ENCODE peak calls at places on chromosomes 4 and X, in seven cellular contexts. One of them, this sample, is unnamed.

GRCh38 chrX:77749695-77750094 is 36.3 kb downstream of the ATRX start:
- DNase-seq in stimulated activated CD4-positive, alpha-beta T cell treated with anti-CD3 and anti-CD28 coated beads, Interleukin-12 subunit alpha, Interleukin-12 subunit beta, amount 100 ng/mL, for 4 hours: no peak
- DNase-seq in NCI-H1105: no peak
- DNase-seq in NCI-H187 treated with DMSO at 0.1 percent for 48 hours: no peak
- DNase-seq in stomach: no peak
- DNase-seq in NCI-H1092: no peak
- DNase-seq in fibroblast of the conjunctiva: peak
- DNase-seq in this sample: no peak

GRCh38 chrX:43277879-43278278 is 378.2 kb upstream of the MAOA start:
- DNase-seq in NCI-H1092: no peak
- DNase-seq in NCI-H187 treated with DMSO at 0.1 percent for 48 hours: no peak
- DNase-seq in stimulated activated CD4-positive, alpha-beta T cell treated with anti-CD3 and anti-CD28 coated beads, Interleukin-12 subunit alpha, Interleukin-12 subunit beta, amount 100 ng/mL, for 4 hours: no peak
- DNase-seq in NCI-H1105: no peak
- DNase-seq in fibroblast of the conjunctiva: no peak
- DNase-seq in stomach: no peak
- DNase-seq in this sample: no peak

GRCh38 chr4:185457136-185457535 is 14.4 kb downstream of the CCDC110 start:
- DNase-seq in stimulated activated CD4-positive, alpha-beta T cell treated with anti-CD3 and anti-CD28 coated beads, Interleukin-12 subunit alpha, Interleukin-12 subunit beta, amount 100 ng/mL, for 4 hours: no peak
- DNase-seq in NCI-H1092: no peak
- DNase-seq in stomach: no peak
- DNase-seq in fibroblast of the conjunctiva: no peak
- DNase-seq in NCI-H187 treated with DMSO at 0.1 percent for 48 hours: no peak
- DNase-seq in NCI-H1105: no peak
- DNase-seq in this sample: no peak

GRCh38 chr4:187451776-187452175 is 543.8 kb upstream of the ZFP42 start:
- DNase-seq in stimulated activated CD4-positive, alpha-beta T cell treated with anti-CD3 and anti-CD28 coated beads, Interleukin-12 subunit alpha, Interleukin-12 subunit beta, amount 100 ng/mL, for 4 hours: no peak
- DNase-seq in NCI-H1105: no peak
- DNase-seq in stomach: no peak
- DNase-seq in NCI-H1092: no peak
- DNase-seq in fibroblast of the conjunctiva: no peak
- DNase-seq in NCI-H187 treated with DMSO at 0.1 percent for 48 hours: no peak
- DNase-seq in this sample: no peak

GRCh38 chrX:619451-619811 is 11.2 kb upstream of the SHOX start:
- DNase-seq in fibroblast of the conjunctiva: no peak
- DNase-seq in NCI-H187 treated with DMSO at 0.1 percent for 48 hours: no peak
- DNase-seq in stimulated activated CD4-positive, alpha-beta T cell treated with anti-CD3 and anti-CD28 coated beads, Interleukin-12 subunit alpha, Interleukin-12 subunit beta, amount 100 ng/mL, for 4 hours: no peak
- DNase-seq in NCI-H1105: no peak
- DNase-seq in stomach: no peak
- DNase-seq in NCI-H1092: no peak
- DNase-seq in this sample: no peak

GRCh38 chrX:48966796-48967579 is 4.7 kb downstream of the KCND1 start:
- DNase-seq in stomach: no peak
- DNase-seq in NCI-H1092: no peak
- DNase-seq in NCI-H1105: no peak
- DNase-seq in NCI-H187 treated with DMSO at 0.1 percent for 48 hours: no peak
- DNase-seq in stimulated activated CD4-positive, alpha-beta T cell treated with anti-CD3 and anti-CD28 coated beads, Interleukin-12 subunit alpha, Interleukin-12 subunit beta, amount 100 ng/mL, for 4 hours: no peak
- DNase-seq in fibroblast of the conjunctiva: no peak
- DNase-seq in this sample: no peak

GRCh38 chr4:37471971-37472370 is 214.2 kb downstream of the RELL1 start:
- DNase-seq in stomach: peak
- DNase-seq in fibroblast of the conjunctiva: no peak
- DNase-seq in NCI-H1105: no peak
- DNase-seq in stimulated activated CD4-positive, alpha-beta T cell treated with anti-CD3 and anti-CD28 coated beads, Interleukin-12 subunit alpha, Interleukin-12 subunit beta, amount 100 ng/mL, for 4 hours: no peak
- DNase-seq in NCI-H187 treated with DMSO at 0.1 percent for 48 hours: no peak
- DNase-seq in NCI-H1092: no peak
- DNase-seq in this sample: no peak

GRCh38 chr4:76058302-76058701 is 16.2 kb upstream of the ART3 start:
- DNase-seq in NCI-H187 treated with DMSO at 0.1 percent for 48 hours: no peak
- DNase-seq in fibroblast of the conjunctiva: no peak
- DNase-seq in NCI-H1105: no peak
- DNase-seq in stimulated activated CD4-positive, alpha-beta T cell treated with anti-CD3 and anti-CD28 coated beads, Interleukin-12 subunit alpha, Interleukin-12 subunit beta, amount 100 ng/mL, for 4 hours: no peak
- DNase-seq in NCI-H1092: no peak
- DNase-seq in stomach: no peak
- DNase-seq in this sample: no peak

GRCh38 chrX:86930419-86930818 is 587.2 kb upstream of the KLHL4 start:
- DNase-seq in NCI-H1105: no peak
- DNase-seq in stomach: no peak
- DNase-seq in stimulated activated CD4-positive, alpha-beta T cell treated with anti-CD3 and anti-CD28 coated beads, Interleukin-12 subunit alpha, Interleukin-12 subunit beta, amount 100 ng/mL, for 4 hours: no peak
- DNase-seq in NCI-H1092: no peak
- DNase-seq in fibroblast of the conjunctiva: no peak
- DNase-seq in NCI-H187 treated with DMSO at 0.1 percent for 48 hours: no peak
- DNase-seq in this sample: no peak

GRCh38 chr4:114386637-114387233 is 211.9 kb upstream of the UGT8 start:
- DNase-seq in fibroblast of the conjunctiva: peak
- DNase-seq in stimulated activated CD4-positive, alpha-beta T cell treated with anti-CD3 and anti-CD28 coated beads, Interleukin-12 subunit alpha, Interleukin-12 subunit beta, amount 100 ng/mL, for 4 hours: no peak
- DNase-seq in NCI-H1105: no peak
- DNase-seq in NCI-H1092: no peak
- DNase-seq in stomach: no peak
- DNase-seq in NCI-H187 treated with DMSO at 0.1 percent for 48 hours: no peak
- DNase-seq in this sample: no peak

GRCh38 chr4:5957091-5957490 is 61.1 kb downstream of the C4orf50 start:
- DNase-seq in NCI-H187 treated with DMSO at 0.1 percent for 48 hours: no peak
- DNase-seq in stimulated activated CD4-positive, alpha-beta T cell treated with anti-CD3 and anti-CD28 coated beads, Interleukin-12 subunit alpha, Interleukin-12 subunit beta, amount 100 ng/mL, for 4 hours: no peak
- DNase-seq in stomach: no peak
- DNase-seq in fibroblast of the conjunctiva: no peak
- DNase-seq in NCI-H1092: no peak
- DNase-seq in NCI-H1105: no peak
- DNase-seq in this sample: no peak

GRCh38 chr4:119748853-119749252 is 120.2 kb upstream of the PDE5A start:
- DNase-seq in fibroblast of the conjunctiva: peak
- DNase-seq in stomach: no peak
- DNase-seq in NCI-H187 treated with DMSO at 0.1 percent for 48 hours: no peak
- DNase-seq in NCI-H1092: no peak
- DNase-seq in NCI-H1105: no peak
- DNase-seq in stimulated activated CD4-positive, alpha-beta T cell treated with anti-CD3 and anti-CD28 coated beads, Interleukin-12 subunit alpha, Interleukin-12 subunit beta, amount 100 ng/mL, for 4 hours: no peak
- DNase-seq in this sample: no peak

GRCh38 chr4:172727631-172728030 is 441.0 kb upstream of the GALNT7 start:
- DNase-seq in stimulated activated CD4-positive, alpha-beta T cell treated with anti-CD3 and anti-CD28 coated beads, Interleukin-12 subunit alpha, Interleukin-12 subunit beta, amount 100 ng/mL, for 4 hours: no peak
- DNase-seq in NCI-H1092: no peak
- DNase-seq in NCI-H187 treated with DMSO at 0.1 percent for 48 hours: no peak
- DNase-seq in stomach: no peak
- DNase-seq in fibroblast of the conjunctiva: no peak
- DNase-seq in NCI-H1105: no peak
- DNase-seq in this sample: no peak

GRCh38 chr4:121192013-121192412 is 27.9 kb upstream of the TNIP3 start:
- DNase-seq in NCI-H1092: no peak
- DNase-seq in NCI-H1105: no peak
- DNase-seq in stimulated activated CD4-positive, alpha-beta T cell treated with anti-CD3 and anti-CD28 coated beads, Interleukin-12 subunit alpha, Interleukin-12 subunit beta, amount 100 ng/mL, for 4 hours: no peak
- DNase-seq in stomach: no peak
- DNase-seq in fibroblast of the conjunctiva: no peak
- DNase-seq in NCI-H187 treated with DMSO at 0.1 percent for 48 hours: no peak
- DNase-seq in this sample: no peak

GRCh38 chr4:120589787-120590186 is 332.7 kb downstream of the PRDM5 start:
- DNase-seq in NCI-H187 treated with DMSO at 0.1 percent for 48 hours: no peak
- DNase-seq in NCI-H1105: no peak
- DNase-seq in stomach: no peak
- DNase-seq in NCI-H1092: no peak
- DNase-seq in stimulated activated CD4-positive, alpha-beta T cell treated with anti-CD3 and anti-CD28 coated beads, Interleukin-12 subunit alpha, Interleukin-12 subunit beta, amount 100 ng/mL, for 4 hours: no peak
- DNase-seq in fibroblast of the conjunctiva: no peak
- DNase-seq in this sample: no peak

GRCh38 chr4:67371563-67371962 is 173.7 kb downstream of the CENPC start:
- DNase-seq in stomach: no peak
- DNase-seq in NCI-H187 treated with DMSO at 0.1 percent for 48 hours: no peak
- DNase-seq in NCI-H1105: no peak
- DNase-seq in stimulated activated CD4-positive, alpha-beta T cell treated with anti-CD3 and anti-CD28 coated beads, Interleukin-12 subunit alpha, Interleukin-12 subunit beta, amount 100 ng/mL, for 4 hours: no peak
- DNase-seq in fibroblast of the conjunctiva: no peak
- DNase-seq in NCI-H1092: no peak
- DNase-seq in this sample: no peak

GRCh38 chrX:49272426-49272825 is 2.8 kb downstream of the PPP1R3F start:
- DNase-seq in NCI-H1105: no peak
- DNase-seq in NCI-H187 treated with DMSO at 0.1 percent for 48 hours: no peak
- DNase-seq in stomach: no peak
- DNase-seq in stimulated activated CD4-positive, alpha-beta T cell treated with anti-CD3 and anti-CD28 coated beads, Interleukin-12 subunit alpha, Interleukin-12 subunit beta, amount 100 ng/mL, for 4 hours: no peak
- DNase-seq in fibroblast of the conjunctiva: no peak
- DNase-seq in NCI-H1092: no peak
- DNase-seq in this sample: peak

GRCh38 chrX:124497386-124497785 is 151.0 kb downstream of the SH2D1A start:
- DNase-seq in stomach: no peak
- DNase-seq in NCI-H1105: no peak
- DNase-seq in NCI-H1092: no peak
- DNase-seq in NCI-H187 treated with DMSO at 0.1 percent for 48 hours: no peak
- DNase-seq in fibroblast of the conjunctiva: no peak
- DNase-seq in stimulated activated CD4-positive, alpha-beta T cell treated with anti-CD3 and anti-CD28 coated beads, Interleukin-12 subunit alpha, Interleukin-12 subunit beta, amount 100 ng/mL, for 4 hours: no peak
- DNase-seq in this sample: no peak

GRCh38 chr4:8285143-8285975 is 15.8 kb downstream of the HTRA3 start:
- DNase-seq in stimulated activated CD4-positive, alpha-beta T cell treated with anti-CD3 and anti-CD28 coated beads, Interleukin-12 subunit alpha, Interleukin-12 subunit beta, amount 100 ng/mL, for 4 hours: no peak
- DNase-seq in NCI-H187 treated with DMSO at 0.1 percent for 48 hours: no peak
- DNase-seq in NCI-H1105: no peak
- DNase-seq in fibroblast of the conjunctiva: no peak
- DNase-seq in stomach: no peak
- DNase-seq in NCI-H1092: no peak
- DNase-seq in this sample: peak

GRCh38 chr4:141905751-141906150 is 269.4 kb downstream of the IL15 start:
- DNase-seq in stimulated activated CD4-positive, alpha-beta T cell treated with anti-CD3 and anti-CD28 coated beads, Interleukin-12 subunit alpha, Interleukin-12 subunit beta, amount 100 ng/mL, for 4 hours: no peak
- DNase-seq in NCI-H1092: no peak
- DNase-seq in stomach: no peak
- DNase-seq in NCI-H187 treated with DMSO at 0.1 percent for 48 hours: no peak
- DNase-seq in NCI-H1105: no peak
- DNase-seq in fibroblast of the conjunctiva: no peak
- DNase-seq in this sample: no peak

GRCh38 chr4:926538-926937 is 5.6 kb downstream of the GAK start:
- DNase-seq in NCI-H187 treated with DMSO at 0.1 percent for 48 hours: no peak
- DNase-seq in fibroblast of the conjunctiva: no peak
- DNase-seq in NCI-H1105: no peak
- DNase-seq in NCI-H1092: no peak
- DNase-seq in stimulated activated CD4-positive, alpha-beta T cell treated with anti-CD3 and anti-CD28 coated beads, Interleukin-12 subunit alpha, Interleukin-12 subunit beta, amount 100 ng/mL, for 4 hours: no peak
- DNase-seq in stomach: peak
- DNase-seq in this sample: peak

GRCh38 chrX:155094468-155095061 is 23.3 kb downstream of the BRCC3 start:
- DNase-seq in stomach: no peak
- DNase-seq in stimulated activated CD4-positive, alpha-beta T cell treated with anti-CD3 and anti-CD28 coated beads, Interleukin-12 subunit alpha, Interleukin-12 subunit beta, amount 100 ng/mL, for 4 hours: no peak
- DNase-seq in NCI-H1105: peak
- DNase-seq in NCI-H187 treated with DMSO at 0.1 percent for 48 hours: no peak
- DNase-seq in fibroblast of the conjunctiva: no peak
- DNase-seq in NCI-H1092: peak
- DNase-seq in this sample: no peak

GRCh38 chr4:2743518-2744445 is 12.4 kb downstream of the TNIP2 start:
- DNase-seq in stomach: peak
- DNase-seq in fibroblast of the conjunctiva: no peak
- DNase-seq in NCI-H1105: no peak
- DNase-seq in NCI-H1092: no peak
- DNase-seq in stimulated activated CD4-positive, alpha-beta T cell treated with anti-CD3 and anti-CD28 coated beads, Interleukin-12 subunit alpha, Interleukin-12 subunit beta, amount 100 ng/mL, for 4 hours: no peak
- DNase-seq in NCI-H187 treated with DMSO at 0.1 percent for 48 hours: peak
- DNase-seq in this sample: peak

GRCh38 chrX:48761674-48762471 is at the start of gene GLOD5:
- DNase-seq in NCI-H187 treated with DMSO at 0.1 percent for 48 hours: no peak
- DNase-seq in stomach: peak
- DNase-seq in fibroblast of the conjunctiva: no peak
- DNase-seq in stimulated activated CD4-positive, alpha-beta T cell treated with anti-CD3 and anti-CD28 coated beads, Interleukin-12 subunit alpha, Interleukin-12 subunit beta, amount 100 ng/mL, for 4 hours: no peak
- DNase-seq in NCI-H1092: peak
- DNase-seq in NCI-H1105: peak
- DNase-seq in this sample: no peak

GRCh38 chr4:185817403-185817818 is 5.4 kb upstream of the SORBS2 start:
- DNase-seq in stomach: peak
- DNase-seq in fibroblast of the conjunctiva: no peak
- DNase-seq in NCI-H1105: no peak
- DNase-seq in NCI-H187 treated with DMSO at 0.1 percent for 48 hours: no peak
- DNase-seq in NCI-H1092: peak
- DNase-seq in stimulated activated CD4-positive, alpha-beta T cell treated with anti-CD3 and anti-CD28 coated beads, Interleukin-12 subunit alpha, Interleukin-12 subunit beta, amount 100 ng/mL, for 4 hours: no peak
- DNase-seq in this sample: no peak

GRCh38 chr4:48640699-48641098 is 139.4 kb downstream of the FRYL start:
- DNase-seq in stomach: no peak
- DNase-seq in NCI-H1105: no peak
- DNase-seq in NCI-H1092: no peak
- DNase-seq in stimulated activated CD4-positive, alpha-beta T cell treated with anti-CD3 and anti-CD28 coated beads, Interleukin-12 subunit alpha, Interleukin-12 subunit beta, amount 100 ng/mL, for 4 hours: no peak
- DNase-seq in NCI-H187 treated with DMSO at 0.1 percent for 48 hours: no peak
- DNase-seq in fibroblast of the conjunctiva: no peak
- DNase-seq in this sample: no peak

GRCh38 chr4:95549246-95550138 is 719 bp upstream of the UNC5C start:
- DNase-seq in stimulated activated CD4-positive, alpha-beta T cell treated with anti-CD3 and anti-CD28 coated beads, Interleukin-12 subunit alpha, Interleukin-12 subunit beta, amount 100 ng/mL, for 4 hours: no peak
- DNase-seq in stomach: peak
- DNase-seq in NCI-H1105: no peak
- DNase-seq in NCI-H187 treated with DMSO at 0.1 percent for 48 hours: no peak
- DNase-seq in NCI-H1092: no peak
- DNase-seq in fibroblast of the conjunctiva: no peak
- DNase-seq in this sample: peak

GRCh38 chr4:3286335-3287175 is 6.3 kb upstream of the RGS12 start:
- DNase-seq in stimulated activated CD4-positive, alpha-beta T cell treated with anti-CD3 and anti-CD28 coated beads, Interleukin-12 subunit alpha, Interleukin-12 subunit beta, amount 100 ng/mL, for 4 hours: no peak
- DNase-seq in stomach: peak
- DNase-seq in NCI-H187 treated with DMSO at 0.1 percent for 48 hours: no peak
- DNase-seq in fibroblast of the conjunctiva: no peak
- DNase-seq in NCI-H1092: no peak
- DNase-seq in NCI-H1105: no peak
- DNase-seq in this sample: no peak

GRCh38 chr4:142663828-142664227 is 182.3 kb downstream of the INPP4B start:
- DNase-seq in NCI-H187 treated with DMSO at 0.1 percent for 48 hours: no peak
- DNase-seq in fibroblast of the conjunctiva: no peak
- DNase-seq in stimulated activated CD4-positive, alpha-beta T cell treated with anti-CD3 and anti-CD28 coated beads, Interleukin-12 subunit alpha, Interleukin-12 subunit beta, amount 100 ng/mL, for 4 hours: no peak
- DNase-seq in NCI-H1092: no peak
- DNase-seq in NCI-H1105: no peak
- DNase-seq in stomach: no peak
- DNase-seq in this sample: no peak

GRCh38 chr4:997375-998071 is 4.3 kb upstream of the SLC26A1 start:
- DNase-seq in stimulated activated CD4-positive, alpha-beta T cell treated with anti-CD3 and anti-CD28 coated beads, Interleukin-12 subunit alpha, Interleukin-12 subunit beta, amount 100 ng/mL, for 4 hours: no peak
- DNase-seq in NCI-H187 treated with DMSO at 0.1 percent for 48 hours: no peak
- DNase-seq in stomach: no peak
- DNase-seq in NCI-H1105: no peak
- DNase-seq in fibroblast of the conjunctiva: no peak
- DNase-seq in NCI-H1092: no peak
- DNase-seq in this sample: no peak

GRCh38 chr4:46886711-46887110 is 22.3 kb downstream of the COX7B2 start:
- DNase-seq in NCI-H1105: no peak
- DNase-seq in stimulated activated CD4-positive, alpha-beta T cell treated with anti-CD3 and anti-CD28 coated beads, Interleukin-12 subunit alpha, Interleukin-12 subunit beta, amount 100 ng/mL, for 4 hours: no peak
- DNase-seq in fibroblast of the conjunctiva: no peak
- DNase-seq in stomach: no peak
- DNase-seq in NCI-H1092: no peak
- DNase-seq in NCI-H187 treated with DMSO at 0.1 percent for 48 hours: no peak
- DNase-seq in this sample: no peak

GRCh38 chr4:4430492-4431195 is 43.7 kb downstream of the NSG1 start:
- DNase-seq in NCI-H1092: no peak
- DNase-seq in stomach: no peak
- DNase-seq in stimulated activated CD4-positive, alpha-beta T cell treated with anti-CD3 and anti-CD28 coated beads, Interleukin-12 subunit alpha, Interleukin-12 subunit beta, amount 100 ng/mL, for 4 hours: peak
- DNase-seq in NCI-H187 treated with DMSO at 0.1 percent for 48 hours: no peak
- DNase-seq in fibroblast of the conjunctiva: peak
- DNase-seq in NCI-H1105: peak
- DNase-seq in this sample: no peak

GRCh38 chr4:142402156-142402555 is 443.9 kb downstream of the INPP4B start:
- DNase-seq in stimulated activated CD4-positive, alpha-beta T cell treated with anti-CD3 and anti-CD28 coated beads, Interleukin-12 subunit alpha, Interleukin-12 subunit beta, amount 100 ng/mL, for 4 hours: no peak
- DNase-seq in NCI-H1092: no peak
- DNase-seq in NCI-H187 treated with DMSO at 0.1 percent for 48 hours: no peak
- DNase-seq in NCI-H1105: no peak
- DNase-seq in fibroblast of the conjunctiva: peak
- DNase-seq in stomach: no peak
- DNase-seq in this sample: no peak

GRCh38 chrX:153474718-153475117 is 4.3 kb upstream of the HAUS7 start:
- DNase-seq in NCI-H1092: peak
- DNase-seq in fibroblast of the conjunctiva: no peak
- DNase-seq in NCI-H1105: no peak
- DNase-seq in stomach: peak
- DNase-seq in stimulated activated CD4-positive, alpha-beta T cell treated with anti-CD3 and anti-CD28 coated beads, Interleukin-12 subunit alpha, Interleukin-12 subunit beta, amount 100 ng/mL, for 4 hours: peak
- DNase-seq in NCI-H187 treated with DMSO at 0.1 percent for 48 hours: no peak
- DNase-seq in this sample: no peak

GRCh38 chrX:21374163-21374993 is at the start of gene CNKSR2:
- DNase-seq in fibroblast of the conjunctiva: no peak
- DNase-seq in stomach: peak
- DNase-seq in NCI-H1105: peak
- DNase-seq in NCI-H1092: peak
- DNase-seq in NCI-H187 treated with DMSO at 0.1 percent for 48 hours: no peak
- DNase-seq in stimulated activated CD4-positive, alpha-beta T cell treated with anti-CD3 and anti-CD28 coated beads, Interleukin-12 subunit alpha, Interleukin-12 subunit beta, amount 100 ng/mL, for 4 hours: peak
- DNase-seq in this sample: peak

GRCh38 chr4:10783351-10783750 is 98.8 kb upstream of the CLNK start:
- DNase-seq in NCI-H1092: no peak
- DNase-seq in stimulated activated CD4-positive, alpha-beta T cell treated with anti-CD3 and anti-CD28 coated beads, Interleukin-12 subunit alpha, Interleukin-12 subunit beta, amount 100 ng/mL, for 4 hours: no peak
- DNase-seq in fibroblast of the conjunctiva: peak
- DNase-seq in stomach: no peak
- DNase-seq in NCI-H1105: no peak
- DNase-seq in NCI-H187 treated with DMSO at 0.1 percent for 48 hours: no peak
- DNase-seq in this sample: no peak

GRCh38 chrX:101659601-101660063 is at the start of gene ARMCX2:
- DNase-seq in NCI-H1105: peak
- DNase-seq in NCI-H1092: peak
- DNase-seq in fibroblast of the conjunctiva: peak
- DNase-seq in NCI-H187 treated with DMSO at 0.1 percent for 48 hours: peak
- DNase-seq in stimulated activated CD4-positive, alpha-beta T cell treated with anti-CD3 and anti-CD28 coated beads, Interleukin-12 subunit alpha, Interleukin-12 subunit beta, amount 100 ng/mL, for 4 hours: no peak
- DNase-seq in stomach: peak
- DNase-seq in this sample: no peak

GRCh38 chr4:47032405-47033106 is 1.2 kb downstream of the GABRB1 start:
- DNase-seq in NCI-H1105: no peak
- DNase-seq in stomach: peak
- DNase-seq in NCI-H1092: peak
- DNase-seq in NCI-H187 treated with DMSO at 0.1 percent for 48 hours: no peak
- DNase-seq in stimulated activated CD4-positive, alpha-beta T cell treated with anti-CD3 and anti-CD28 coated beads, Interleukin-12 subunit alpha, Interleukin-12 subunit beta, amount 100 ng/mL, for 4 hours: peak
- DNase-seq in fibroblast of the conjunctiva: peak
- DNase-seq in this sample: peak

This sample was measured in suprapubic skin.